ENCODE peak calls at places on chromosomes 2 and 18, in four cellular contexts. I is GM19239; U is brain microvascular endothelial cell; E is CD4-positive, alpha-beta T cell. B is an unnamed sample.

GRCh38 chr2:40740419-40740818 is 288.5 kb upstream of the SLC8A1 start:
- DNase-seq in I (no peak), U (peak), E (no peak), B (no peak)

GRCh38 chr18:57466745-57467144 is 31.6 kb downstream of the ONECUT2 start:
- DNase-seq in I (peak), U (no peak), E (no peak), B (no peak)

GRCh38 chr2:71459084-71459431 is 5.7 kb downstream of the DYSF start:
- DNase-seq in I (no peak), U (no peak), E (no peak), B (no peak)

GRCh38 chr2:240298803-240299709 is 136.4 kb upstream of the GPC1 start:
- DNase-seq in I (no peak), U (no peak), E (no peak), B (no peak)

GRCh38 chr2:106638609-106639008 is 151.4 kb downstream of the CD8B2 start:
- DNase-seq in I (no peak), U (no peak), E (no peak), B (no peak)

GRCh38 chr2:133333189-133333588 is 235.1 kb downstream of the NCKAP5 start:
- DNase-seq in I (no peak), U (peak), E (no peak), B (no peak)

GRCh38 chr2:157192445-157193423 is 64.8 kb upstream of the GALNT5 start:
- DNase-seq in I (peak), U (no peak), E (no peak), B (no peak)

GRCh38 chr18:47929681-47930085 is 776 bp downstream of the SMAD2 start:
- DNase-seq in I (no peak), U (peak), E (no peak), B (no peak)

GRCh38 chr2:160252278-160252887 is 52.3 kb upstream of the ITGB6 start:
- DNase-seq in I (no peak), U (no peak), E (no peak), B (no peak)

GRCh38 chr2:173964565-173965371 is 405 bp downstream of the SP3 start:
- DNase-seq in I (peak), U (peak), E (peak), B (peak)

GRCh38 chr2:189164732-189165131 is 14.8 kb downstream of the COL5A2 start:
- DNase-seq in I (no peak), U (no peak), E (no peak), B (no peak)

GRCh38 chr2:61470965-61471904 is at the start of gene USP34:
- DNase-seq in I (peak), U (peak), E (peak), B (peak)

GRCh38 chr18:37397814-37398213 is 167.8 kb downstream of the CELF4 start:
- DNase-seq in I (no peak), U (no peak), E (no peak), B (no peak)

GRCh38 chr2:58448065-58448507 is 207.0 kb upstream of the FANCL start:
- DNase-seq in I (no peak), U (peak), E (no peak), B (peak)